ENCODE peak calls at places on chromosomes 1 and 21, in ten cellular contexts. E is heart left ventricle; V is naive thymus-derived CD8-positive, alpha-beta T cell; J is GM20000; S is DND-41; P is effector memory CD8-positive, alpha-beta T cell; O is KG1; R is naive B cell; X is SHP77; B is activated T-cell treated with anti-CD3 and anti-CD28 coated beads, Interleukin-2, amount 50 U/mL, for 1 hour. Z is an unnamed sample.

GRCh38 chr1:227447531-227447990 is 115.8 kb upstream of the ZNF678 start:
- DNase-seq in O (no peak), X (peak), R (no peak), J (no peak), S (no peak), B (no peak), E (peak), P (no peak), V (no peak), Z (peak)

GRCh38 chr1:215476541-215476940 is 90.6 kb upstream of the KCTD3 start:
- DNase-seq in E (no peak), V (no peak), O (no peak), P (no peak), X (no peak), J (no peak), R (no peak), S (no peak), B (no peak), Z (no peak)

GRCh38 chr1:151887028-151887427 is 22.3 kb downstream of the THEM4 start:
- DNase-seq in V (no peak), E (no peak), X (no peak), J (no peak), O (no peak), R (no peak), B (no peak), S (no peak), P (no peak), Z (no peak)

GRCh38 chr21:36403713-36404112 is 18.5 kb downstream of the CHAF1B start:
- DNase-seq in X (no peak), B (no peak), R (no peak), S (no peak), P (no peak), E (no peak), J (no peak), O (no peak), V (no peak), Z (no peak)

GRCh38 chr1:150562384-150563339 is 13.5 kb downstream of the ADAMTSL4 start:
- DNase-seq in S (peak), E (peak), X (peak), V (peak), R (peak), J (peak), P (peak), O (peak), B (peak), Z (no peak)

GRCh38 chr21:26100573-26100972 is 70.0 kb downstream of the APP start:
- DNase-seq in J (no peak), S (no peak), O (no peak), V (no peak), B (no peak), X (no peak), P (no peak), R (no peak), E (no peak), Z (no peak)

GRCh38 chr1:1616045-1616821 is 933 bp downstream of the MIB2 start:
- DNase-seq in E (no peak), P (no peak), V (no peak), R (no peak), X (no peak), O (no peak), J (peak), B (no peak), S (peak), Z (no peak)

GRCh38 chr1:94396356-94396755 is 21.8 kb upstream of the ABCD3 start:
- DNase-seq in J (no peak), V (no peak), O (no peak), E (no peak), R (no peak), X (no peak), P (no peak), B (no peak), S (no peak), Z (no peak)

Z was measured in NCI-H446.